ENCODE peak calls at places on chromosomes 11 and 22, in eight cellular contexts. O is A549, L is IMR-90, V is cardiac fibroblast, G is thyroid gland, Z is neural crest cell, W is lower leg skin, C is foreskin fibroblast. U is an unnamed sample.

GRCh38 chr11:31355131-31355530 is 14.4 kb downstream of the DCDC1 start:
- DNase-seq in O (no peak), L (peak; percentile 20), V (peak; percentile 45), G (no peak), Z (no peak), W (no peak), C (no peak), U (no peak)

GRCh38 chr11:3165152-3165705 is at the start of gene OSBPL5:
- DNase-seq in O (peak; percentile 22), L (peak; percentile 59), V (peak; percentile 53), G (peak; percentile 79), Z (peak; percentile 59), W (peak; percentile 74), C (peak; percentile 74), U (peak; percentile 85)

GRCh38 chr11:64542172-64543125 is 48.6 kb upstream of the SLC22A12 start:
- DNase-seq in O (no peak), L (no peak), V (no peak), G (no peak), Z (no peak), W (peak; percentile 27), C (no peak), U (no peak)

GRCh38 chr11:74791333-74792100 is 42.9 kb downstream of the RNF169 start:
- DNase-seq in O (no peak), L (no peak), V (no peak), G (no peak), Z (no peak), W (no peak), C (no peak), U (no peak)

GRCh38 chr22:43451651-43452050 is 39.8 kb downstream of the MPPED1 start:
- DNase-seq in O (no peak), L (no peak), V (no peak), G (no peak), Z (no peak), W (no peak), C (no peak), U (no peak)

GRCh38 chr22:32518848-32519247 is 44.2 kb downstream of the FBXO7 start:
- DNase-seq in O (peak; percentile 25), L (no peak), V (no peak), G (no peak), Z (no peak), W (no peak), C (no peak), U (peak; percentile 25)

GRCh38 chr22:46609175-46609690 is 11.0 kb upstream of the GRAMD4 start:
- DNase-seq in O (no peak), L (no peak), V (no peak), G (no peak), Z (no peak), W (no peak), C (no peak), U (no peak)

GRCh38 chr22:31933816-31934482 is 10.4 kb upstream of the YWHAH start:
- DNase-seq in O (no peak), L (no peak), V (no peak), G (no peak), Z (no peak), W (no peak), C (no peak), U (no peak)

GRCh38 chr11:2885676-2886081 is at the start of gene CDKN1C:
- DNase-seq in O (peak; percentile 71), L (peak; percentile 69), V (peak; percentile 68), G (peak; percentile 88), Z (peak; percentile 86), W (peak; percentile 82), C (peak; percentile 71), U (peak; percentile 93)

GRCh38 chr11:114359342-114359741 is 41.0 kb downstream of the C11orf71 start:
- DNase-seq in O (no peak), L (peak; percentile 60), V (peak; percentile 73), G (no peak), Z (no peak), W (no peak), C (no peak), U (no peak)

GRCh38 chr11:70135142-70136132 is 57.3 kb downstream of the ANO1 start:
- DNase-seq in O (no peak), L (peak; percentile 24), V (peak; percentile 62), G (no peak), Z (no peak), W (no peak), C (no peak), U (no peak)

GRCh38 chr11:107689317-107690202 is 22.3 kb downstream of the SLN start:
- DNase-seq in O (peak; percentile 47), L (peak; percentile 51), V (peak; percentile 75), G (peak; percentile 72), Z (peak; percentile 71), W (peak; percentile 62), C (peak; percentile 37), U (peak; percentile 60)

DNA sequence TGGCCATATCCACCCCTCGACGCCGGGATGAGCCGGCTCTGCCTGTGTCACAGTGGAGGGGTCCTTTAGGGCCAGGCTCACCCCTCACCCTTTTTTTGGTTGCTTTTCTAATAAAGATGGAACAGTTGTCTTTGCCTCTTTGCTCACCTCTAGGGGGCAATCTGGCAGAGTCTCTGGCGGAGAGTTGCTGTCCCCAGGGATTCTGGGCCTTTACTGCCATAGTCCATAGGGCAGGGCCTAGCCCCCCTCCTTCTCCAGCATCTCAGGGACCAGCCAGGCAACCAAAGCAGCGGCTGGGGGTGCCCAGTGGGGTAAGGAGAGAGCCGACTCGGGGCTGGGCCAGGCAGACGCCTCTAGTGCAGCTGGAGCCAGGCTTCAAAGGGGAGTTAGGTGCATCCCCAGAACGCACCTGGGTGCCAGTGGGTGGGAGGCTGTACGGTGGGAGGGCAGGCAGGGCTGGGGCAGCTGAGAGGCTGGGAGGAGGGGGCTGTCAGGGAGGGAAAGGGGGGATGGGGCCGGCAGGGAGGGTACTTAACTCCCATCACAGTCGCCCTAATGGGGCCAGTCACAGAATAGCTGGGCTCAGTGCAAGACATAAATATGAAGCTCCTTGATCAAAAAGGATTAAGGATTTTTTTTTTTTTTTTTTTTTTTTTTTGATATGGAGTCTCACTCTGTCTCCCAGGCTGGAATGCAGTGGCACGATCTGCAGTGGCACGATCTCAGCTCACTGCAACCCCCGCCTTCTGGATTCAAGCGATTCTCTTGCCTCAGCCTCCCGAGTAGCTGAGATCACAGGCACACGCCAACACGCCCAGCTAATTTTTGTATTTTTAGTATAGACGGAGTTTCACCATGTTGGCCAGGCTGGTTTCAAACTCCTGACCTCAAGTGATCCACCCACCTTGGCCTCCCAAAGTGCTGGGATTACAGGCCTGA is 2.5 kb upstream of the SUSD2 start:
- DNase-seq in O (no peak), L (no peak), V (peak; percentile 30), G (no peak), Z (no peak), W (no peak), C (no peak), U (no peak)
- TF ChIP-seq CTCF in O (peak; percentile 31), L (peak; percentile 31), V (peak; percentile 48), G (no peak), Z (peak; percentile 48), W (no peak), C (peak; percentile 50), U (peak; percentile 48)

GRCh38 chr11:85771568-85771967 is 39.4 kb downstream of the SYTL2 start:
- DNase-seq in O (no peak), L (no peak), V (no peak), G (no peak), Z (no peak), W (no peak), C (no peak), U (no peak)
- TF ChIP-seq CTCF in O (no peak), L (no peak), V (no peak), G (no peak), Z (no peak), W (no peak), C (no peak), U (no peak)

GRCh38 chr22:20179455-20180244 is 28.8 kb upstream of the CCDC188 start:
- DNase-seq in O (no peak), L (no peak), V (no peak), G (no peak), Z (no peak), W (no peak), C (no peak), U (no peak)

GRCh38 chr22:20181194-20181931 is 30.5 kb upstream of the CCDC188 start:
- DNase-seq in O (no peak), L (no peak), V (no peak), G (no peak), Z (no peak), W (no peak), C (no peak), U (no peak)

GRCh38 chr22:20178922-20179227 is 28.0 kb upstream of the CCDC188 start:
- DNase-seq in O (no peak), L (no peak), V (no peak), G (no peak), Z (no peak), W (no peak), C (no peak), U (no peak)

GRCh38 chr22:20180640-20181039 is 29.8 kb upstream of the CCDC188 start:
- DNase-seq in O (no peak), L (no peak), V (no peak), G (no peak), Z (no peak), W (no peak), C (no peak), U (no peak)

DNA sequence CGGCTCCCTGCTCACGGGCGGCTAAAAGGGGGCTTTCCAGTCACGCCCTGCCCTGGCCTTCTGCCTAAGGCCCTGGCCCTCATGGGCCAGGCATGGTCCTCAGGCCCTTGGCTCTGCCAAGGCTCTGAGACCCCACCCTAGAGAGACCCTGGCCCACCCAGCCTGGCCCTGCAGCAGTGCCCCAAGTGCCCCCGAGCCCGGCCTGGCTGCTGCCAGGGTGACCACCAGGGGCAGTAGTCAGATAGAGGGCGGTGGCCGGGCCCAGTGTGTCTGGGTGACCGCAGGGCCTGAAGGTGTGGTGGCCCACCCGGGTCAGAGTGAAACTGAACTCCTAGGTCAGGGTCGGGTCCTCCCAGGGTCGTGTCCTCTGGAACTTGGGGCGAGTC is 29.4 kb upstream of the CCDC188 start:
- DNase-seq in O (no peak), L (no peak), V (no peak), G (no peak), Z (no peak), W (no peak), C (no peak), U (peak; percentile 84)
- TF ChIP-seq CTCF in O (no peak), L (peak; percentile 15), V (peak; percentile 33), G (no peak), Z (peak; percentile 43), W (no peak), C (peak; percentile 32), U (peak; percentile 79)

DNA sequence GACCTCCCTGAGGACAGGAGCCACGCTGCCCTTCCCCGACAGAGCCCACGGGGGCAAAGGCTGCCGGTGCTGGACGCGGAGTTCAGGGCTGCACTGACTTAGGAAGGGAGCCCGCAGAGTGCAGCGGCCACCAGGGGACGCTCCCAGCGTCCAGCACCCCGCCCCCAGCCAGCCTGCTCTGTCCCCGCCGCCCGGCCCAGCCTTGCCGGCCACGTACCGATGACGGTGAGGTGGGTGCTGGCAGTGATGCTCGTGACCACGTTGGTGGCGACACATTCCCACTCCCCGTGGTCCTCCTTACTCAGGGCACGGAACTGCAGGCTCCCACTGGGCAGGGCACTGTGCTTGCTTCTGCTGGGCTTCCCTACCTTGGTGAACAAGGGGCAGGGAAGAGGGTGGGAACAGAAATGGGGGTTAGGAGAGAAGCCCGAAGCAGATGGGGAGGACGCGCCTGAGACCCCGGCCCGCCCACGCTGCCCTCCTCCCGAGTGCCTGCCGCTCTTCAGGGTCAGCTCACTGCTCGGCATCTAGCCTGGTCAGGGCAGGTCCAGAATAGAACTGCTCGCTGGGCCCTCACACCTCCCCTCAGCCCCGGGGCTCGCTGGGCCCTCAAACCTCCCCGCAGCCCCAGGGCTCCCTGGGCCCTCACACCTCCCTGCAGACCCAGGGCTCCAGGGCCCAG is 25.9 kb downstream of the IGSF9B start:
- DNase-seq in O (peak; percentile 26), L (no peak), V (peak; percentile 2), G (no peak), Z (peak; percentile 34), W (no peak), C (no peak), U (peak; percentile 76)
- TF ChIP-seq CTCF in O (peak; percentile 39), L (peak; percentile 15), V (peak; percentile 4), G (no peak), Z (peak; percentile 52), W (no peak), C (peak; percentile 37), U (peak; percentile 58)

U was measured in K562.